ENCODE peak calls at places on chromosomes 13 and 19, in six cellular contexts. G is pancreas, Y is NCI-H774, T is fibroblast of pulmonary artery, P is Peyer's patch, A is NCI-H2029. F is an unnamed sample.

GRCh38 chr13:43267916-43268315 is 244.5 kb downstream of the DNAJC15 start:
- DNase-seq in P (no peak), G (no peak), A (no peak), Y (no peak), T (no peak), F (no peak)

GRCh38 chr13:110425444-110425780 is 118.3 kb downstream of the COL4A2 start:
- DNase-seq in A (no peak), P (no peak), T (no peak), G (no peak), Y (no peak), F (no peak)

GRCh38 chr13:76707360-76707759 is 178.8 kb downstream of the KCTD12 start:
- DNase-seq in A (no peak), T (peak), G (no peak), Y (no peak), P (no peak), F (no peak)

GRCh38 chr13:108322206-108322824 is 52.8 kb downstream of the TNFSF13B start:
- DNase-seq in G (no peak), Y (peak), T (peak), P (no peak), A (no peak), F (no peak)

GRCh38 chr13:29924482-29924884 is 74.1 kb upstream of the UBL3 start:
- DNase-seq in A (peak), G (no peak), P (no peak), T (peak), Y (no peak), F (no peak)

GRCh38 chr19:13978306-13978705 is 26.0 kb downstream of the DCAF15 start:
- DNase-seq in A (peak), Y (peak), P (peak), G (no peak), T (peak), F (no peak)

GRCh38 chr19:15194938-15195337 is 5.9 kb downstream of the NOTCH3 start:
- DNase-seq in Y (no peak), P (no peak), G (no peak), T (peak), A (no peak), F (no peak)

GRCh38 chr19:39264306-39265290 is 3.6 kb upstream of the IFNL2 start:
- DNase-seq in P (peak), G (no peak), A (no peak), Y (no peak), T (peak), F (no peak)

GRCh38 chr13:25874064-25874737 is 177.6 kb downstream of the SHISA2 start:
- DNase-seq in G (no peak), T (no peak), P (no peak), A (no peak), Y (no peak), F (no peak)

GRCh38 chr13:59337070-59337469 is 826.7 kb downstream of the DIAPH3 start:
- DNase-seq in A (no peak), P (no peak), G (no peak), Y (no peak), T (peak), F (no peak)

GRCh38 chr13:99085139-99085845 is 107.4 kb upstream of the DOCK9 start:
- DNase-seq in G (peak), T (no peak), A (no peak), P (no peak), Y (no peak), F (no peak)

GRCh38 chr19:21149877-21150276 is 8.0 kb downstream of the ZNF431 start:
- DNase-seq in T (no peak), G (no peak), Y (no peak), P (no peak), A (no peak), F (no peak)

GRCh38 chr19:55693336-55693974 is 18.4 kb downstream of the EPN1 start:
- DNase-seq in Y (no peak), P (no peak), A (no peak), T (no peak), G (no peak), F (no peak)

GRCh38 chr19:18939922-18940775 is 868 bp downstream of the HOMER3 start:
- DNase-seq in Y (no peak), T (peak), A (no peak), G (peak), P (no peak), F (no peak)

F was measured in AG04449.